ENCODE peak calls at places on chromosomes 2 and 18, in nine cellular contexts. P, T, M, U, N, D, Z, C and O are unnamed samples.

GRCh38 chr2:62498739-62499138 is 7.3 kb downstream of the TMEM17 start:
- DNase-seq in P (no peak), T (no peak), M (no peak), U (no peak), N (no peak), D (no peak), Z (no peak), C (no peak), O (no peak)

GRCh38 chr2:59206361-59206760 is 965.2 kb upstream of the FANCL start:
- DNase-seq in P (no peak), T (no peak), M (no peak), U (no peak), N (no peak), D (no peak), Z (no peak), C (no peak), O (no peak)

GRCh38 chr2:241315879-241316700 is at the start of gene SEPTIN2:
- DNase-seq in P (peak), T (peak), M (peak), U (peak), N (peak), D (peak), Z (no peak), C (peak), O (no peak)

GRCh38 chr2:9288681-9289338 is 82.2 kb downstream of the ASAP2 start:
- DNase-seq in P (peak), T (no peak), M (no peak), U (no peak), N (peak), D (no peak), Z (no peak), C (no peak), O (peak)

GRCh38 chr2:110768591-110768990 is 36.2 kb downstream of the ACOXL start:
- DNase-seq in P (no peak), T (no peak), M (no peak), U (no peak), N (peak), D (no peak), Z (no peak), C (no peak), O (no peak)

GRCh38 chr2:173884403-173884802 is 80.8 kb downstream of the SP3 start:
- DNase-seq in P (peak), T (peak), M (no peak), U (no peak), N (peak), D (peak), Z (peak), C (peak), O (peak)

GRCh38 chr2:67268806-67269205 is 128.3 kb upstream of the ETAA1 start:
- DNase-seq in P (peak), T (no peak), M (no peak), U (no peak), N (peak), D (no peak), Z (no peak), C (no peak), O (peak)

GRCh38 chr18:35005963-35006577 is 35.1 kb upstream of the MAPRE2 start:
- DNase-seq in P (peak), T (no peak), M (peak), U (no peak), N (peak), D (no peak), Z (peak), C (no peak), O (peak)

GRCh38 chr2:122236152-122236892 is 480.9 kb downstream of the TSN start:
- DNase-seq in P (peak), T (no peak), M (peak), U (peak), N (peak), D (no peak), Z (no peak), C (peak), O (peak)

GRCh38 chr2:237060518-237061312 is 25.0 kb upstream of the COPS8 start:
- DNase-seq in P (peak), T (no peak), M (peak), U (no peak), N (peak), D (peak), Z (peak), C (peak), O (peak)

GRCh38 chr2:1079873-1080799 is 129.5 kb downstream of the SNTG2 start:
- DNase-seq in P (no peak), T (no peak), M (no peak), U (no peak), N (no peak), D (no peak), Z (no peak), C (no peak), O (no peak)

GRCh38 chr2:73937103-73937885 is 10.6 kb downstream of the DGUOK start:
- DNase-seq in P (no peak), T (no peak), M (no peak), U (no peak), N (no peak), D (no peak), Z (no peak), C (no peak), O (peak)

GRCh38 chr2:207311316-207312005 is 145.7 kb upstream of the KLF7 start:
- DNase-seq in P (peak), T (no peak), M (peak), U (no peak), N (peak), D (peak), Z (no peak), C (peak), O (peak)

GRCh38 chr18:68417826-68418225 is 297.1 kb downstream of the TMX3 start:
- DNase-seq in P (peak), T (no peak), M (no peak), U (no peak), N (no peak), D (no peak), Z (no peak), C (no peak), O (peak)

GRCh38 chr2:239576784-239577183 is 176.0 kb upstream of the HDAC4 start:
- DNase-seq in P (no peak), T (no peak), M (no peak), U (no peak), N (no peak), D (no peak), Z (no peak), C (no peak), O (no peak)

GRCh38 chr2:44778671-44779476 is 162.6 kb upstream of the SIX3 start:
- DNase-seq in P (no peak), T (no peak), M (no peak), U (no peak), N (no peak), D (no peak), Z (peak), C (no peak), O (no peak)

GRCh38 chr2:45013229-45014015 is 4.2 kb upstream of the SIX2 start:
- DNase-seq in P (no peak), T (no peak), M (no peak), U (no peak), N (no peak), D (no peak), Z (no peak), C (no peak), O (no peak)

GRCh38 chr2:128681351-128681906 is 362.8 kb upstream of the HS6ST1 start:
- DNase-seq in P (no peak), T (no peak), M (no peak), U (no peak), N (no peak), D (no peak), Z (no peak), C (no peak), O (no peak)

GRCh38 chr2:15693382-15693781 is 101.7 kb downstream of the DDX1 start:
- DNase-seq in P (no peak), T (no peak), M (no peak), U (no peak), N (no peak), D (no peak), Z (no peak), C (no peak), O (no peak)

GRCh38 chr2:15695582-15696330 is 104.1 kb downstream of the DDX1 start:
- DNase-seq in P (no peak), T (no peak), M (no peak), U (no peak), N (no peak), D (no peak), Z (no peak), C (no peak), O (no peak)

GRCh38 chr2:15694589-15694986 is 102.9 kb downstream of the DDX1 start:
- DNase-seq in P (no peak), T (no peak), M (no peak), U (no peak), N (no peak), D (no peak), Z (no peak), C (no peak), O (no peak)

GRCh38 chr2:15692551-15693377 is 101.1 kb downstream of the DDX1 start:
- DNase-seq in P (no peak), T (no peak), M (no peak), U (no peak), N (no peak), D (no peak), Z (no peak), C (no peak), O (no peak)

GRCh38 chr2:15693926-15694588 is 102.4 kb downstream of the DDX1 start:
- DNase-seq in P (no peak), T (no peak), M (no peak), U (no peak), N (no peak), D (no peak), Z (no peak), C (no peak), O (no peak)
- TF ChIP-seq CTCF in P (no peak), T (no peak), M (no peak), U (no peak), N (no peak), D (no peak), Z (no peak), C (no peak), O (no peak)

DNA sequence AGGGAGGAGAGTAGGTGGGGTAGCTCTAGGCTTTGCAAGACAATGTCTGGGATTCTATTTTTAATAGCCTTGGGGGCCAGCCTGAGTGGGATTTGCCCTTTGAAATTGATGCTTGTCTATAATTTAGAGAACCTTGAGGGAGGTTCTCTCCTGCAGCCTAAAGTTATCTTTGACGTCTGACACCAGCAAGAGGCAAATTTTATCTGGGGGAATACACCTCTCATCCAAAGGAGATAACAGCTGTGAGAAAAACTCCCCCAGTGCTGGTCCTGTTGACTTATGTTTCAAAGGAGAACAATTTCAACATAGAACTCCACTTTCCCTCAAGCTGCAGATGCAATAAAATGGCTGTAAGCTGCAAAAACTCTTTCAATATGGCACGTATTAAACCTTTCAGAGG is 62.6 kb downstream of the LYPD1 start:
- DNase-seq in P (no peak), T (no peak), M (no peak), U (no peak), N (no peak), D (no peak), Z (no peak), C (no peak), O (no peak)
- H3K4me3 ChIP-seq in P (no peak), T (no peak), M (no peak), U (no peak), N (no peak), D (no peak), Z (no peak), C (no peak), O (no peak)

DNA sequence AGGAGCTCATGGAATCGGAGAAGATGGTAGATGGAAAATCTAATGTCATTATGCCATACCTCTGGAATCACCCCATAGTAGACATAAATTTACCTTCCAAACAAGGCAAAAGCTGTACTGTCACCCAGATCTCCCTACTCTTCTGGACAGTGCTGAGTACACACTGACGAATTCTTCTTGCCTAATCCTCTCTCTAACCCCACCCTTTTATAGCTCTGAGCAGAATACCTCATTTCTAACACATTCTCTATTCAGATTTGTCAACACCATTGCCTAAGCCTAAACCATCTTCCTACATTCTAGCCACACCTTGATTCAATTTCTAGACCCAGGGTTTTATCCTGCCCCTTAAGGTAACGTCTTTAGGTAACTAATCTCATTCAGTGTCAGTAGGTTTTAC is 321.0 kb upstream of the NRP2 start:
- DNase-seq in P (peak), T (no peak), M (no peak), U (no peak), N (peak), D (no peak), Z (no peak), C (no peak), O (peak)
- TF ChIP-seq CTCF in P (no peak), T (no peak), M (no peak), U (no peak), N (no peak), D (no peak), Z (no peak), C (no peak), O (no peak)

DNA sequence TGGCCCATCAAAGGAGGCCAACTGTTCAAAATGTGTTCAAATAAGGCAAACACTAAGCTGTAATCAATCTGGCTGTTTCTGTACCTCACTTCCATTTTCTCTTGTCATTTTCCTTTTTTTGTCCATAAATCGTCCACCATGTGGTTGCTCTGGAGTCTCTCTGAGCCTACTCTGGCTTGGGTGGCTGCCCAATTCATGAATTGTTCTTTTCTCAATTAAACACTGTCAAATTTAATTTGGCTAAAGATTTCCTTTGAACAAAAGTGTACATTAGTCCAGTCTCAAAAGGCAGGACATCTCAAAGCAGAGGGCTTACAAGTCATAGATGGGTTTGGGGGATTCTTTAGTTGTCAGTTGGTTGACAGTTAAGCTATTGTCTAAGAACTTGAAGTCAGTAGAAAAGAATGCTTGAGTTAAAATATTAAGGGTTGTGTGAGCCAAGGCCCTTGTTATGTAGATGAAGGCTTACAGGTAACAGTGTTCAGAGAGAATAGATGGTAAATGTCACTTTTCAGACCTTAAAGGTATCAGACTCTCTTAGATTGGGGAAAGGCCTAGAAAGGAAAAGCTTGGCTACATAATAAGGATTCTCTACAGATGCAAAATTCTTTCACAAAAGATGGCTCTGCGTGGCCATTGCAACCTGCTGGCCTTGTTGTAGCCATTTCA is 831.2 kb upstream of the CDH2 start:
- DNase-seq in P (no peak), T (no peak), M (no peak), U (no peak), N (no peak), D (no peak), Z (no peak), C (no peak), O (no peak)
- H3K4me3 ChIP-seq in P (no peak), T (no peak), M (no peak), U (no peak), N (no peak), D (no peak), Z (no peak), C (no peak), O (no peak)

DNA sequence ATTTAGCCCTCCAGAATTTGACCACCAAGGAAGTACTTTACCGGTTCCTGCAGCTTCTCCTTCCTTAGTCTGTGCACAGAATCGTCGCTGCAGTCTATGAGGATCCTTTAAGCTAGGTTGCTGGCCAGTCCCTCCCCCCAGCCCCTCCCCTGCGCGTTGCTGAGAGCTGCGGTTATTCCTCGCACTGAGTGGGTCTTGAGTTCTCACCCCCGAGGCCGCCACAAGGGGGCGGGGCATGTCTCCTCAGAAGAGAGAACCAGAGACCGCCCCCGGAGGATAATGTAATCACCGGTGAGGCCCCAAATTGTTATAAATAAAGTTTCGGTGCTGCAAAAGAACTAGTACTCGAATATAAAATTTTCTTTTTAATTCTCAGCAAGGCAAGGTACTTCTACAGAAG is 1184.9 kb upstream of the CDH2 start:
- DNase-seq in P (no peak), T (no peak), M (no peak), U (no peak), N (no peak), D (no peak), Z (no peak), C (no peak), O (no peak)
- TF ChIP-seq CTCF in P (no peak), T (no peak), M (no peak), U (no peak), N (no peak), D (no peak), Z (no peak), C (no peak), O (no peak)

DNA sequence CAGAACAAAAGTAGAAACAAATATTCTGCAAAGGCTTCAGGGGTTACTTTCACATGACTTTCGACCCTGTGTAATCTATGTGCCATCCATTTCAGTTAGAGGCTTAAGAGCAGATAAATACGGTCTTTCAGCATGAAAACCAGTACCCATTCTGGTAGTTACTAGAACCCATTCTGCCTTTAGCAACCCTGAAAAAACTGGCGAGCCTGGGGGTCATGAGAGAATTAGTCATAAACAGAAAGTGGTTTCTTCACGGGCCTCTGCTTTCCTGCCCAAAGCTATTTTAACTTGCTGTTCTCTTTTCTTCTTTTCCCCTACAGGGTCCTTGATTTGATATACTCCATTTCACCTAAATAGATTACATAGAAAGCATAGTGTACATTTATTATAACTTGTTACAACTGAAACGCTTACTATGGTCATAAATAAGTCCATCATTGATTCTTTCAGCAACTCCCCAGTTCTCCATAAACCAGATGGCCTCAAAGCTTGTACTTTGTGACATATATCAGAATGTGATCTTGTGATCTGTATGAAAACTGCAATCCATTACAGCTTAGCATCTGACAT is 48.3 kb downstream of the WDFY1 start:
- DNase-seq in P (peak), T (no peak), M (no peak), U (no peak), N (no peak), D (no peak), Z (peak), C (no peak), O (peak)
- H3K4me3 ChIP-seq in P (no peak), T (no peak), M (no peak), U (no peak), N (no peak), D (no peak), Z (peak), C (no peak), O (no peak)

GRCh38 chr2:53202063-53202462 is 565.5 kb upstream of the CHAC2 start:
- DNase-seq in P (peak), T (no peak), M (no peak), U (no peak), N (peak), D (no peak), Z (no peak), C (peak), O (peak)
- TF ChIP-seq CTCF in P (peak), T (peak), M (peak), U (peak), N (peak), D (peak), Z (no peak), C (peak), O (peak)

GRCh38 chr18:39799010-39799409 is 2156.0 kb upstream of the PIK3C3 start:
- DNase-seq in P (peak), T (no peak), M (peak), U (no peak), N (peak), D (no peak), Z (no peak), C (no peak), O (peak)

GRCh38 chr18:39801010-39801409 is 2154.0 kb upstream of the PIK3C3 start:
- DNase-seq in P (no peak), T (no peak), M (no peak), U (no peak), N (no peak), D (no peak), Z (no peak), C (no peak), O (no peak)

GRCh38 chr18:39801848-39802247 is 2153.2 kb upstream of the PIK3C3 start:
- DNase-seq in P (no peak), T (no peak), M (no peak), U (no peak), N (no peak), D (no peak), Z (no peak), C (no peak), O (no peak)

GRCh38 chr18:39795350-39795749 is 2159.7 kb upstream of the PIK3C3 start:
- DNase-seq in P (no peak), T (no peak), M (no peak), U (no peak), N (no peak), D (no peak), Z (no peak), C (no peak), O (no peak)

GRCh38 chr18:39796413-39796812 is 2158.6 kb upstream of the PIK3C3 start:
- DNase-seq in P (no peak), T (no peak), M (no peak), U (no peak), N (no peak), D (no peak), Z (peak), C (no peak), O (peak)
- H3K4me3 ChIP-seq in P (no peak), T (no peak), M (no peak), U (no peak), N (no peak), D (no peak), Z (peak), C (no peak), O (no peak)

GRCh38 chr18:22847392-22847791 is 85.7 kb upstream of the RBBP8 start:
- DNase-seq in P (no peak), T (no peak), M (no peak), U (no peak), N (no peak), D (no peak), Z (no peak), C (no peak), O (peak)

GRCh38 chr18:22844643-22845042 is 88.5 kb upstream of the RBBP8 start:
- DNase-seq in P (no peak), T (no peak), M (no peak), U (no peak), N (no peak), D (no peak), Z (no peak), C (no peak), O (no peak)

GRCh38 chr18:22847867-22848451 is 85.2 kb upstream of the RBBP8 start:
- DNase-seq in P (no peak), T (no peak), M (no peak), U (no peak), N (no peak), D (no peak), Z (no peak), C (no peak), O (peak)

GRCh38 chr18:22846697-22847096 is 86.4 kb upstream of the RBBP8 start:
- DNase-seq in P (no peak), T (no peak), M (no peak), U (no peak), N (no peak), D (no peak), Z (no peak), C (no peak), O (no peak)

GRCh38 chr18:22846088-22846683 is 86.9 kb upstream of the RBBP8 start:
- DNase-seq in P (peak), T (no peak), M (peak), U (no peak), N (peak), D (no peak), Z (no peak), C (no peak), O (peak)
- TF ChIP-seq CTCF in P (peak), T (peak), M (peak), U (peak), N (peak), D (peak), Z (peak), C (peak), O (peak)